ENCODE peak calls at places on chromosomes 1 and 21, in nine cellular contexts. One of them, this sample, is unnamed.

GRCh38 chr1:206933333-206933945 is 11.7 kb upstream of the FCMR start:
- DNase-seq in mammary epithelial cell: no peak
- DNase-seq in fibroblast of lung: no peak
- DNase-seq in heart right ventricle: no peak
- DNase-seq in AG04450: no peak
- DNase-seq in OCI-LY7: peak
- DNase-seq in heart left ventricle: peak
- DNase-seq in fibroblast of mammary gland: no peak
- DNase-seq in cardiac fibroblast: peak
- DNase-seq in this sample: no peak

GRCh38 chr21:36330904-36331303 is 10.9 kb downstream of the MORC3 start:
- DNase-seq in mammary epithelial cell: peak
- DNase-seq in heart right ventricle: peak
- DNase-seq in AG04450: no peak
- DNase-seq in heart left ventricle: no peak
- DNase-seq in fibroblast of mammary gland: peak
- DNase-seq in OCI-LY7: peak
- DNase-seq in fibroblast of lung: peak
- DNase-seq in cardiac fibroblast: peak
- DNase-seq in this sample: no peak

GRCh38 chr1:179745131-179745611 is 2.1 kb downstream of the FAM163A start:
- DNase-seq in fibroblast of mammary gland: no peak
- DNase-seq in fibroblast of lung: no peak
- DNase-seq in cardiac fibroblast: no peak
- DNase-seq in OCI-LY7: no peak
- DNase-seq in heart right ventricle: no peak
- DNase-seq in mammary epithelial cell: no peak
- DNase-seq in heart left ventricle: no peak
- DNase-seq in AG04450: no peak
- DNase-seq in this sample: no peak

GRCh38 chr1:111302374-111302773 is 11.7 kb downstream of the CHIA start:
- DNase-seq in heart right ventricle: no peak
- DNase-seq in heart left ventricle: no peak
- DNase-seq in AG04450: no peak
- DNase-seq in fibroblast of lung: no peak
- DNase-seq in OCI-LY7: no peak
- DNase-seq in mammary epithelial cell: no peak
- DNase-seq in cardiac fibroblast: no peak
- DNase-seq in fibroblast of mammary gland: no peak
- DNase-seq in this sample: no peak

GRCh38 chr1:54362881-54363340 is 43.3 kb downstream of the SSBP3 start:
- DNase-seq in AG04450: no peak
- DNase-seq in cardiac fibroblast: no peak
- DNase-seq in heart right ventricle: no peak
- DNase-seq in fibroblast of lung: no peak
- DNase-seq in fibroblast of mammary gland: peak
- DNase-seq in heart left ventricle: no peak
- DNase-seq in OCI-LY7: no peak
- DNase-seq in mammary epithelial cell: no peak
- DNase-seq in this sample: no peak

GRCh38 chr1:229556551-229556950 is 2.0 kb downstream of the ABCB10 start:
- DNase-seq in fibroblast of lung: no peak
- DNase-seq in cardiac fibroblast: no peak
- DNase-seq in fibroblast of mammary gland: no peak
- DNase-seq in heart right ventricle: no peak
- DNase-seq in mammary epithelial cell: no peak
- DNase-seq in heart left ventricle: no peak
- DNase-seq in AG04450: no peak
- DNase-seq in OCI-LY7: no peak
- DNase-seq in this sample: no peak

GRCh38 chr1:221712776-221713431 is 29.0 kb downstream of the DUSP10 start:
- DNase-seq in heart right ventricle: no peak
- DNase-seq in heart left ventricle: no peak
- DNase-seq in cardiac fibroblast: no peak
- DNase-seq in AG04450: no peak
- DNase-seq in mammary epithelial cell: no peak
- DNase-seq in OCI-LY7: no peak
- DNase-seq in fibroblast of mammary gland: no peak
- DNase-seq in fibroblast of lung: no peak
- DNase-seq in this sample: no peak

GRCh38 chr1:154943649-154944421 is 7.3 kb upstream of the PMVK start:
- DNase-seq in AG04450: no peak
- DNase-seq in cardiac fibroblast: no peak
- DNase-seq in fibroblast of mammary gland: no peak
- DNase-seq in heart right ventricle: no peak
- DNase-seq in OCI-LY7: peak
- DNase-seq in fibroblast of lung: peak
- DNase-seq in heart left ventricle: no peak
- DNase-seq in mammary epithelial cell: no peak
- DNase-seq in this sample: no peak

GRCh38 chr1:61993331-61993961 is 201.2 kb upstream of the L1TD1 start:
- DNase-seq in cardiac fibroblast: peak
- DNase-seq in fibroblast of lung: no peak
- DNase-seq in fibroblast of mammary gland: no peak
- DNase-seq in OCI-LY7: no peak
- DNase-seq in heart right ventricle: no peak
- DNase-seq in mammary epithelial cell: peak
- DNase-seq in AG04450: no peak
- DNase-seq in heart left ventricle: no peak
- DNase-seq in this sample: no peak

GRCh38 chr1:161484613-161485012 is 20.6 kb upstream of the FCGR2A start:
- DNase-seq in fibroblast of mammary gland: peak
- DNase-seq in heart right ventricle: no peak
- DNase-seq in mammary epithelial cell: no peak
- DNase-seq in AG04450: no peak
- DNase-seq in heart left ventricle: no peak
- DNase-seq in cardiac fibroblast: peak
- DNase-seq in fibroblast of lung: no peak
- DNase-seq in OCI-LY7: peak
- DNase-seq in this sample: no peak

GRCh38 chr1:100699744-100700143 is 19.8 kb upstream of the VCAM1 start:
- DNase-seq in heart right ventricle: no peak
- DNase-seq in fibroblast of mammary gland: peak
- DNase-seq in heart left ventricle: no peak
- DNase-seq in cardiac fibroblast: peak
- DNase-seq in fibroblast of lung: peak
- DNase-seq in mammary epithelial cell: no peak
- DNase-seq in AG04450: peak
- DNase-seq in OCI-LY7: no peak
- DNase-seq in this sample: no peak

GRCh38 chr1:52659356-52659755 is 26.4 kb downstream of the SHISAL2A start:
- DNase-seq in AG04450: no peak
- DNase-seq in OCI-LY7: no peak
- DNase-seq in cardiac fibroblast: peak
- DNase-seq in fibroblast of mammary gland: no peak
- DNase-seq in heart left ventricle: no peak
- DNase-seq in mammary epithelial cell: peak
- DNase-seq in heart right ventricle: no peak
- DNase-seq in fibroblast of lung: no peak
- DNase-seq in this sample: no peak

GRCh38 chr1:47533176-47534039 is 95.6 kb downstream of the FOXD2 start:
- DNase-seq in mammary epithelial cell: no peak
- DNase-seq in heart right ventricle: peak
- DNase-seq in heart left ventricle: peak
- DNase-seq in OCI-LY7: no peak
- DNase-seq in fibroblast of lung: peak
- DNase-seq in fibroblast of mammary gland: peak
- DNase-seq in AG04450: peak
- DNase-seq in cardiac fibroblast: peak
- DNase-seq in this sample: no peak

GRCh38 chr1:157288006-157288405 is 149.8 kb upstream of the ETV3 start:
- DNase-seq in AG04450: no peak
- DNase-seq in mammary epithelial cell: no peak
- DNase-seq in heart left ventricle: no peak
- DNase-seq in OCI-LY7: no peak
- DNase-seq in fibroblast of mammary gland: no peak
- DNase-seq in heart right ventricle: no peak
- DNase-seq in cardiac fibroblast: no peak
- DNase-seq in fibroblast of lung: no peak
- DNase-seq in this sample: no peak

GRCh38 chr1:44413740-44414139 is 8.7 kb downstream of the RNF220 start:
- DNase-seq in mammary epithelial cell: no peak
- DNase-seq in cardiac fibroblast: no peak
- DNase-seq in heart left ventricle: no peak
- DNase-seq in fibroblast of mammary gland: no peak
- DNase-seq in OCI-LY7: no peak
- DNase-seq in heart right ventricle: no peak
- DNase-seq in AG04450: no peak
- DNase-seq in fibroblast of lung: no peak
- DNase-seq in this sample: no peak

GRCh38 chr1:89260575-89261275 is 11.9 kb downstream of the GBP5 start:
- DNase-seq in AG04450: no peak
- DNase-seq in fibroblast of lung: no peak
- DNase-seq in OCI-LY7: no peak
- DNase-seq in cardiac fibroblast: no peak
- DNase-seq in fibroblast of mammary gland: no peak
- DNase-seq in mammary epithelial cell: no peak
- DNase-seq in heart right ventricle: no peak
- DNase-seq in heart left ventricle: no peak
- DNase-seq in this sample: no peak

GRCh38 chr1:165376041-165376810 is 19.7 kb upstream of the LMX1A start:
- DNase-seq in heart right ventricle: peak
- DNase-seq in heart left ventricle: peak
- DNase-seq in fibroblast of mammary gland: peak
- DNase-seq in mammary epithelial cell: peak
- DNase-seq in fibroblast of lung: peak
- DNase-seq in AG04450: no peak
- DNase-seq in OCI-LY7: no peak
- DNase-seq in cardiac fibroblast: peak
- DNase-seq in this sample: no peak

GRCh38 chr1:1213153-1213918 is 617 bp downstream of the TNFRSF4 start:
- DNase-seq in cardiac fibroblast: no peak
- DNase-seq in fibroblast of mammary gland: no peak
- DNase-seq in AG04450: no peak
- DNase-seq in OCI-LY7: no peak
- DNase-seq in mammary epithelial cell: no peak
- DNase-seq in fibroblast of lung: no peak
- DNase-seq in heart left ventricle: no peak
- DNase-seq in heart right ventricle: no peak
- DNase-seq in this sample: no peak

GRCh38 chr1:64540265-64540791 is 70.4 kb downstream of the CACHD1 start:
- DNase-seq in fibroblast of lung: peak
- DNase-seq in cardiac fibroblast: peak
- DNase-seq in AG04450: no peak
- DNase-seq in mammary epithelial cell: no peak
- DNase-seq in OCI-LY7: no peak
- DNase-seq in heart right ventricle: peak
- DNase-seq in heart left ventricle: no peak
- DNase-seq in fibroblast of mammary gland: peak
- DNase-seq in this sample: no peak

GRCh38 chr1:64538389-64538788 is 68.5 kb downstream of the CACHD1 start:
- DNase-seq in cardiac fibroblast: no peak
- DNase-seq in fibroblast of mammary gland: no peak
- DNase-seq in heart left ventricle: no peak
- DNase-seq in AG04450: no peak
- DNase-seq in OCI-LY7: no peak
- DNase-seq in fibroblast of lung: no peak
- DNase-seq in heart right ventricle: no peak
- DNase-seq in mammary epithelial cell: no peak
- DNase-seq in this sample: no peak

GRCh38 chr1:64539279-64539678 is 69.3 kb downstream of the CACHD1 start:
- DNase-seq in OCI-LY7: no peak
- DNase-seq in fibroblast of lung: no peak
- DNase-seq in cardiac fibroblast: no peak
- DNase-seq in fibroblast of mammary gland: no peak
- DNase-seq in heart right ventricle: no peak
- DNase-seq in heart left ventricle: no peak
- DNase-seq in mammary epithelial cell: no peak
- DNase-seq in AG04450: no peak
- DNase-seq in this sample: no peak

GRCh38 chr1:64537942-64538341 is 68.0 kb downstream of the CACHD1 start:
- DNase-seq in fibroblast of mammary gland: no peak
- DNase-seq in heart left ventricle: no peak
- DNase-seq in heart right ventricle: no peak
- DNase-seq in fibroblast of lung: no peak
- DNase-seq in OCI-LY7: no peak
- DNase-seq in cardiac fibroblast: no peak
- DNase-seq in AG04450: no peak
- DNase-seq in mammary epithelial cell: no peak
- DNase-seq in this sample: no peak

DNA sequence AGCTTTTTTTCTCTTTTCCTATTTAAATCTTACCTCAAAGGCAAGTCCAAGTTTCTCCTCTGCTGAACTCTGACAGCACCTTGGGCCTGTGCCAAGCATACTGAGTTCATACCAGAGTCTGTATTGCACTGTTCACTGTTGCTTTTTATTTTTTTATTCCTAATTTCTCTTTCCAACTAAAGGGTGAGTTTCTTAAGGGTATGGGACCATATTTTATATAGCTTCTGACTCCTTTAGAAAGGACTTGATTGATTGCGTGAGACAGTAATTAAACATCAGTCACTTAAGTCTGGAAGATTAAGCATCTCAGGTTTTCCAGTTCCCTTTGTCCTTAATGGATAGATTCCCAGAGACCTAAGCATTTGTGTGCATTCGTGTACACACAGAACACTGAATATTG is 69.9 kb downstream of the CACHD1 start:
- DNase-seq in heart left ventricle: peak
- DNase-seq in cardiac fibroblast: peak
- DNase-seq in fibroblast of lung: peak
- DNase-seq in OCI-LY7: no peak
- DNase-seq in heart right ventricle: peak
- DNase-seq in fibroblast of mammary gland: peak
- DNase-seq in AG04450: no peak
- DNase-seq in mammary epithelial cell: no peak
- DNase-seq in this sample: no peak
- H3K4me3 ChIP-seq in heart left ventricle: peak
- H3K4me3 ChIP-seq in cardiac fibroblast: no peak
- H3K4me3 ChIP-seq in fibroblast of lung: peak
- H3K4me3 ChIP-seq in OCI-LY7: no peak
- H3K4me3 ChIP-seq in heart right ventricle: peak
- H3K4me3 ChIP-seq in fibroblast of mammary gland: peak
- H3K4me3 ChIP-seq in AG04450: no peak
- H3K4me3 ChIP-seq in mammary epithelial cell: no peak
- H3K4me3 ChIP-seq in this sample: no peak

GRCh38 chr1:238119060-238119459 is 228.3 kb upstream of the ZP4 start:
- DNase-seq in heart left ventricle: no peak
- DNase-seq in mammary epithelial cell: no peak
- DNase-seq in heart right ventricle: no peak
- DNase-seq in cardiac fibroblast: no peak
- DNase-seq in OCI-LY7: no peak
- DNase-seq in fibroblast of mammary gland: no peak
- DNase-seq in fibroblast of lung: no peak
- DNase-seq in AG04450: no peak
- DNase-seq in this sample: no peak
- TF ChIP-seq CTCF in heart left ventricle: no peak
- TF ChIP-seq CTCF in mammary epithelial cell: no peak
- TF ChIP-seq CTCF in heart right ventricle: no peak
- TF ChIP-seq CTCF in cardiac fibroblast: no peak
- TF ChIP-seq CTCF in OCI-LY7: no peak
- TF ChIP-seq CTCF in fibroblast of mammary gland: no peak
- TF ChIP-seq CTCF in fibroblast of lung: no peak
- TF ChIP-seq CTCF in AG04450: no peak
- TF ChIP-seq CTCF in this sample: no peak

GRCh38 chr1:201938440-201939005 is 7.8 kb downstream of the LMOD1 start:
- DNase-seq in OCI-LY7: no peak
- DNase-seq in heart right ventricle: no peak
- DNase-seq in heart left ventricle: no peak
- DNase-seq in fibroblast of mammary gland: no peak
- DNase-seq in cardiac fibroblast: no peak
- DNase-seq in AG04450: no peak
- DNase-seq in fibroblast of lung: no peak
- DNase-seq in mammary epithelial cell: no peak
- DNase-seq in this sample: no peak
- H3K4me3 ChIP-seq in OCI-LY7: no peak
- H3K4me3 ChIP-seq in heart right ventricle: no peak
- H3K4me3 ChIP-seq in heart left ventricle: no peak
- H3K4me3 ChIP-seq in fibroblast of mammary gland: no peak
- H3K4me3 ChIP-seq in cardiac fibroblast: no peak
- H3K4me3 ChIP-seq in AG04450: no peak
- H3K4me3 ChIP-seq in fibroblast of lung: no peak
- H3K4me3 ChIP-seq in mammary epithelial cell: no peak
- H3K4me3 ChIP-seq in this sample: no peak

GRCh38 chr21:27759091-27759659 is 792.3 kb upstream of the ADAMTS5 start:
- DNase-seq in OCI-LY7: no peak
- DNase-seq in fibroblast of mammary gland: no peak
- DNase-seq in cardiac fibroblast: peak
- DNase-seq in heart right ventricle: peak
- DNase-seq in mammary epithelial cell: no peak
- DNase-seq in fibroblast of lung: no peak
- DNase-seq in AG04450: no peak
- DNase-seq in heart left ventricle: peak
- DNase-seq in this sample: no peak
- TF ChIP-seq CTCF in OCI-LY7: no peak
- TF ChIP-seq CTCF in fibroblast of mammary gland: peak
- TF ChIP-seq CTCF in cardiac fibroblast: peak
- TF ChIP-seq CTCF in heart right ventricle: peak
- TF ChIP-seq CTCF in mammary epithelial cell: peak
- TF ChIP-seq CTCF in fibroblast of lung: no peak
- TF ChIP-seq CTCF in AG04450: peak
- TF ChIP-seq CTCF in heart left ventricle: peak
- TF ChIP-seq CTCF in this sample: peak

This sample was measured in LNCaP clone FGC.